ENCODE peak calls at places on chromosomes 2 and 18, in four cellular contexts. F is IMR-90, D is H9, O is H1. A is an unnamed sample.

GRCh38 chr18:48153641-48154481 is 223.4 kb upstream of the SMAD2 start:
- DNase-seq in D (no peak), O (no peak), F (no peak), A (no peak)

GRCh38 chr2:72713857-72714256 is 112.0 kb downstream of the EXOC6B start:
- DNase-seq in O (no peak), D (no peak), F (no peak), A (peak)

GRCh38 chr2:239059854-239060253 is 212.0 kb downstream of the TWIST2 start:
- DNase-seq in D (no peak), O (no peak), F (no peak), A (no peak)

GRCh38 chr2:241635756-241636155 is 1.2 kb downstream of the THAP4 start:
- DNase-seq in F (no peak), O (no peak), D (no peak), A (peak)

GRCh38 chr2:217206326-217206725 is 346.5 kb upstream of the TNP1 start:
- DNase-seq in F (no peak), D (no peak), O (no peak), A (no peak)

GRCh38 chr2:50596521-50596920 is 435.4 kb downstream of the NRXN1 start:
- DNase-seq in O (no peak), F (no peak), D (no peak), A (no peak)

GRCh38 chr18:23619388-23619873 is 33.1 kb upstream of the NPC1 start:
- DNase-seq in D (no peak), O (no peak), F (no peak), A (peak)

GRCh38 chr2:135281375-135281774 is 229.3 kb downstream of the RAB3GAP1 start:
- DNase-seq in O (no peak), D (no peak), F (no peak), A (no peak)

GRCh38 chr2:101790416-101790815 is 92.9 kb downstream of the MAP4K4 start:
- DNase-seq in F (no peak), D (no peak), O (no peak), A (no peak)

GRCh38 chr18:43789234-43790000 is 512.1 kb upstream of the SYT4 start:
- DNase-seq in D (no peak), F (no peak), O (no peak), A (peak)

GRCh38 chr2:133489641-133490411 is 78.4 kb downstream of the NCKAP5 start:
- DNase-seq in O (no peak), F (peak), D (no peak), A (no peak)

GRCh38 chr2:202072737-202073396 is at the start of gene KIAA2012:
- DNase-seq in O (no peak), F (no peak), D (peak), A (peak)

GRCh38 chr18:42801706-42802105 is 313.8 kb downstream of the RIT2 start:
- DNase-seq in F (no peak), D (no peak), O (no peak), A (no peak)

GRCh38 chr2:96353032-96353561 is 17.5 kb downstream of the NCAPH start:
- DNase-seq in O (no peak), F (no peak), D (no peak), A (no peak)

GRCh38 chr2:13919981-13920382 is 712.5 kb upstream of the LRATD1 start:
- DNase-seq in F (no peak), O (no peak), D (no peak), A (peak)

GRCh38 chr2:155223781-155224406 is 525.4 kb downstream of the KCNJ3 start:
- DNase-seq in O (no peak), F (no peak), D (no peak), A (peak)

GRCh38 chr2:11583203-11583752 is 49.4 kb downstream of the GREB1 start:
- DNase-seq in F (peak), O (no peak), D (no peak), A (peak)

GRCh38 chr2:235157746-235158482 is 206.1 kb downstream of the SH3BP4 start:
- DNase-seq in O (no peak), F (no peak), D (no peak), A (peak)
- H4K5ac ChIP-seq in O (peak), F (no peak), D (no peak), A (no peak)

DNA sequence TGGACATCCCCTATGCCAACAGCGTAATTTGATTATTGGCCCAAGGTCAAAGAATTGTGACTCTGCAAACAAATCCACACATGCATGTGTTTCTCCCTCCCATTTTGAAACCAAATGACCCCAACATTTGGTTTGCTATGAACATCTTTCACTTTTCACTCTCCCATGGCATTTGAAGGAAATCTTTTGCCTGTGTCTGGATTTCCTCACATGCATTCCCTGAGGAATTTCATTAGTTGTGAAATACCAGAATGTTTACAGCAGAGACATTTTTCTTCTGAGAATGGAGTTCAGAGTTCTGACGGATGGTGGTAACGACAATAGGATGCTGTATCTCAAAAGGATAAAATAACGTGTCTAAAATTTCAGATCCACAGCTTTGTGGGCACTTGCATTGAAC is 60.3 kb upstream of the LMAN1 start:
- DNase-seq in O (no peak), D (no peak), F (peak), A (no peak)
- H4K5ac ChIP-seq in O (no peak), D (no peak), F (no peak), A (no peak)

GRCh38 chr2:131567891-131568290 is 40.2 kb downstream of the CCDC74A start:
- DNase-seq in D (no peak), O (no peak), F (no peak), A (no peak)
- H4K5ac ChIP-seq in D (no peak), O (no peak), F (no peak), A (no peak)

DNA sequence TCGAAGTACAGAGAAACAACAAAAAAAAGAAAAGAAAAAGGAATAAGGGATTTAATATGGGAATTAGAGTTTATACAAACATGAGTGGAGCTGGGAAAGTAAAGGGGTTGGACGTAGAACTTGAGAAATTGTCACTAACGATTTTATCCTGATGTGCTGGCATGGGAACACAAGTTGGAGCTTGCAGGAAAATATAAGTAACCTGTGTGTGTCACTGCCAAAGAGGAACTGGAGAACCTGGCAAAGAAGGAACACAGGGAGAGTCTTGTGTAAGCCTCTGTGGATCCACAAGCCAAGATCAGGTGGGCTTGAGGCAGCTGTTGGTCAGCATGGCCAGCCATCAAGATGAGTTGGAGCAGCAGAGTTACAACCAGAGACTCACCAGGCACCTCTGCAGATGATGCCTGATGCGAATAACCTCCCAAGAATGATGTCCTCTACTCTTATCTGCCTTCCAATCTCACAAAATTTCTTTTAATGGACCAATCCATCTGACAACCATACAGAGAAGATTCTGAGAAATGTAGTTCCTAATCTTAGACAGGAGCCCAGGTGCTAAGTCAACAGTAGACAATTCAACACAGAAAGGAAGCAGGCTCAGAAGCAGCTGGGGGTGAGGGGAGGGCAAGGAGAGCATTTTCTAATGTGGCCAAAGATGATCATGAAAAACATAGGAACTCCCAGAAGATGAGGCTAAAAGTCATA is 77.0 kb upstream of the SPOPL start:
- DNase-seq in D (no peak), O (no peak), F (no peak), A (no peak)
- H4K5ac ChIP-seq in D (no peak), O (no peak), F (no peak), A (no peak)